ENCODE peak calls at places on chromosomes 6 and 20, in four cellular contexts. X is psoas muscle, U is K562, K is fibroblast of pulmonary artery. D is an unnamed sample.

GRCh38 chr20:53444386-53444785 is 149.3 kb downstream of the ZNF217 start:
- DNase-seq in K (no peak), X (no peak), U (no peak), D (no peak)

GRCh38 chr6:72761767-72762166 is 139.9 kb downstream of the KCNQ5 start:
- DNase-seq in U (no peak), K (no peak), X (no peak), D (no peak)

GRCh38 chr6:44076366-44077200 is 50.7 kb downstream of the MRPL14 start:
- DNase-seq in U (peak), K (peak), X (peak), D (no peak)

GRCh38 chr6:17269840-17270239 is 11.3 kb upstream of the RBM24 start:
- DNase-seq in U (no peak), X (no peak), K (peak), D (no peak)

GRCh38 chr6:116424001-116424400 is 37.2 kb upstream of the CALHM6 start:
- DNase-seq in U (no peak), X (no peak), K (peak), D (no peak)

GRCh38 chr20:32784369-32785080 is 22.3 kb downstream of the DNMT3B start:
- DNase-seq in K (no peak), X (no peak), U (no peak), D (no peak)

GRCh38 chr6:3457710-3458605 is 1.1 kb upstream of the SLC22A23 start:
- DNase-seq in K (no peak), X (no peak), U (no peak), D (no peak)

GRCh38 chr6:89433637-89434499 is 916 bp downstream of the ANKRD6 start:
- DNase-seq in K (no peak), X (peak), U (no peak), D (peak)

GRCh38 chr20:17957505-17958325 is 10.9 kb downstream of the SNX5 start:
- DNase-seq in U (no peak), K (no peak), X (no peak), D (no peak)

GRCh38 chr20:4973330-4974097 is 27.8 kb downstream of the SLC23A2 start:
- DNase-seq in K (peak), U (no peak), X (peak), D (peak)

GRCh38 chr6:139776051-139776450 is 401.6 kb upstream of the CITED2 start:
- DNase-seq in K (no peak), X (no peak), U (no peak), D (no peak)

GRCh38 chr6:153625089-153625488 is 414.0 kb upstream of the OPRM1 start:
- DNase-seq in K (peak), U (no peak), X (no peak), D (no peak)

GRCh38 chr6:1524040-1524480 is 85.7 kb upstream of the FOXC1 start:
- DNase-seq in U (peak), X (peak), K (peak), D (peak)

GRCh38 chr6:123616942-123617341 is 19.8 kb downstream of the TRDN start:
- DNase-seq in K (no peak), X (no peak), U (no peak), D (no peak)

GRCh38 chr6:161407115-161407514 is 133.3 kb upstream of the AGPAT4 start:
- DNase-seq in K (no peak), X (no peak), U (no peak), D (no peak)

GRCh38 chr20:38084425-38084951 is 50.9 kb downstream of the RPRD1B start:
- DNase-seq in U (no peak), X (no peak), K (peak), D (no peak)

GRCh38 chr6:75424610-75425548 is 68.7 kb downstream of the FILIP1 start:
- DNase-seq in X (no peak), U (no peak), K (no peak), D (no peak)

GRCh38 chr6:63897952-63898351 is 262.4 kb downstream of the PHF3 start:
- DNase-seq in U (no peak), X (no peak), K (peak), D (no peak)

GRCh38 chr20:2652724-2653510 is 485 bp downstream of the NOP56 start:
- DNase-seq in X (peak), U (peak), K (peak), D (no peak)

GRCh38 chr20:60642546-60642945 is 609.5 kb upstream of the CDH4 start:
- DNase-seq in K (no peak), U (no peak), X (no peak), D (no peak)

GRCh38 chr6:29602564-29603361 is 17.8 kb downstream of the OR2H2 start:
- DNase-seq in K (peak), X (no peak), U (peak), D (no peak)

GRCh38 chr6:6872924-6873344 is 234.8 kb upstream of the RREB1 start:
- DNase-seq in K (no peak), X (no peak), U (peak), D (no peak)

GRCh38 chr6:71499667-71500066 is 211.1 kb downstream of the OGFRL1 start:
- DNase-seq in X (no peak), K (no peak), U (no peak), D (no peak)

GRCh38 chr20:54267510-54268003 is 59.7 kb downstream of the PFDN4 start:
- DNase-seq in U (no peak), X (no peak), K (peak), D (no peak)

GRCh38 chr20:47681977-47682812 is 103.1 kb downstream of the SULF2 start:
- DNase-seq in K (peak), X (peak), U (no peak), D (no peak)

GRCh38 chr20:33875534-33876026 is 64.4 kb downstream of the CHMP4B start:
- DNase-seq in K (no peak), U (no peak), X (no peak), D (no peak)

GRCh38 chr6:37637562-37638413 is 59.9 kb downstream of the MDGA1 start:
- DNase-seq in U (peak), X (no peak), K (no peak), D (no peak)

GRCh38 chr6:109795994-109796555 is 105.0 kb downstream of the FIG4 start:
- DNase-seq in X (no peak), K (peak), U (no peak), D (no peak)

GRCh38 chr20:61189534-61189933 is 62.5 kb upstream of the CDH4 start:
- DNase-seq in K (no peak), U (no peak), X (no peak), D (no peak)

GRCh38 chr6:31308050-31308844 is 36.4 kb upstream of the HLA-C start:
- DNase-seq in U (peak), X (peak), K (no peak), D (peak)

GRCh38 chr6:63661769-63662168 is 26.2 kb downstream of the PHF3 start:
- DNase-seq in U (no peak), X (no peak), K (no peak), D (no peak)

GRCh38 chr20:64242003-64242796 is 13.3 kb upstream of the PCMTD2 start:
- DNase-seq in K (no peak), X (no peak), U (no peak), D (no peak)

GRCh38 chr20:57869291-57869950 is 159.6 kb upstream of the PMEPA1 start:
- DNase-seq in X (no peak), K (no peak), U (no peak), D (no peak)

GRCh38 chr6:7960141-7960540 is 49.6 kb upstream of the TXNDC5 start:
- DNase-seq in X (no peak), U (no peak), K (no peak), D (no peak)

GRCh38 chr6:105781905-105782304 is 304.2 kb upstream of the PRDM1 start:
- DNase-seq in K (no peak), X (no peak), U (no peak), D (no peak)

GRCh38 chr6:10662742-10663141 is 31.7 kb downstream of the C6orf52 start:
- DNase-seq in K (no peak), U (no peak), X (no peak), D (no peak)

DNA sequence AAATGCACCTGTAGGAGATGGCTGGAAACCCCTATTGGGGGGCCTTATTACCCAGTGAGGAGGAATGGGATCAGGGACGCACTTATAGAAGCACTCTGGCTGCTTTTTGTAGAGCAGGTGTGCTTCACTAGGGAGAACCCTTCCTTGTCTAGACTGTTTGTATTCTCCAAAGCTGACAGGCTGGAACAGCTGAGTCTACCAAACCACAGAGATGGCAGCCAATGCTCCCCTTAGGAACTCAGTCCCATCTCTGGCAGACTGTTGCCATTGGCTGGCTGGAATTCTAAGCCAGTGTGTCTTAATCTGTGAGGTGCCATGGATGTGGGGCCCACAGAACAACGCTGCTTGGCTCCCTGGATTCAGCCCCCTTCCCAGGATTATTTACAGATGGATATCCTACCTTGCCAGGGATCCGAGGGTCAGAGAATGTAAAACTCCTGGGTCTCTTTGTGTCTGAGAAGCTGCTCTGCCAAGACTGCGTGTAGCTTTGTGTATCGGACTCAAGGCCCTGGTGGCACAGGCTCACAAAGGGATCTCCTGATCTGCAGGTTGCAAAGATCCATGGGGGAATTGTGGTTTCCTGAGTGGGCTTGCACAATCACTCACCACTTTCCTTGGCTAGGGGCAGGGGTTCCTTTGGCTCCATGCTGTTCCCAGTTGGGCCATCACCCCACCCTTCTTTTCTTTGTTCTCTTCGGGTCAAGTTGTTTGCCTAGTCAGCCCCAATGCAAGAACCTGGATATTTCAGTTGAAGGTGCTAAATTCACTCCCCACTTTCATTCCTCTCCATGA is 26.1 kb downstream of the C6orf52 start:
- DNase-seq in K (no peak), U (no peak), X (no peak), D (no peak)
- TF ChIP-seq CTCF in K (no peak), U (no peak), X (no peak), D (no peak)

DNA sequence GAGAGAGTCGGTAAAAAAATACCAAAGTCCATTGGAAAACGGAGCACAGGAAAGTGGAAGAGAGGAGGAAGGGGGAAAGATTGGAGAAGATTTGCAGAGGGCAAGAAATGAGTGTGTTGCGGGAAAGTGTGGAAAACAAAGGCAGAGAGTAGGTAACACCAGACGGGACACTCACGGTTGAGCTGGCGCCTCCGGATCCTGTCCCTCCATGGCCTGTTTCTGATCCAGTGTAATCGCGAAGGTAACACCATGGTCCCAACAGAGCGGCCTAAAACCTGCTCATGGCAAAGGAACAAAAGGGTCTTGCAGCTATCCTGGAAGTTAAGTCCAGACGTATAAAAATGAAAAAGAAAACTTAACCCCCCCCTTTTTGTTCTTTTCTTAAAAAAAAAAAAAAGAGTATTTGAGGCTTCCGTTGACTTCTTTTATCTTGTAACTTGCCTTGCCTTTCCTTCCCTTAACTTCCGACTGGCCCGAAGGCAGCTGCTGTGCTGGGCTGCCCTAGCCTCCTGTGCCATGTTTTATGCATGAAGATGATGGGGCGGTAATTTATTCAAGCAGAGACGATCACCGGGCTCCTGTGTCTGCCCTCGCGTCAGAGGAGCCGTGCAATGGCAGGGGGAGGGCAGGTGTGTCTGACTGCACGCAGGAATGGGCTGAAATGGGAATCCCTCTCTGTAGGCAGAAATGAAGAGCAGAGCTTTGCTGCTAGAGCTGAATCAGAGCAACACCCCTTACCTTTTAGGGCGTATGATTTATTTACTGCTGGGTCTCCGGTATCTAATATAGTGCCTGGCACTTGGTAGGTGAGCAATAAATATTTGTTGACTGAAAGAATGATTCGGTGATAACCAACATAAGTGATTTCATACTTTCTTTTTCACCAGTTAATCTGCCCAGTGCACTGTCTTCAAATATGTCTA is 106.2 kb upstream of the RIPOR2 start:
- DNase-seq in X (no peak), K (no peak), U (no peak), D (peak)
- H3K4me3 ChIP-seq in X (no peak), K (no peak), U (no peak), D (peak)

GRCh38 chr20:8398289-8399051 is 266.4 kb downstream of the PLCB1 start:
- DNase-seq in U (no peak), X (no peak), K (no peak), D (no peak)
- TF ChIP-seq CTCF in U (no peak), X (no peak), K (no peak), D (no peak)

GRCh38 chr20:51594999-51595532 is 52.5 kb upstream of the NFATC2 start:
- DNase-seq in K (peak), U (peak), X (peak), D (peak)

GRCh38 chr20:51595744-51596143 is 53.2 kb upstream of the NFATC2 start:
- DNase-seq in U (no peak), X (no peak), K (no peak), D (no peak)

GRCh38 chr20:51592564-51592963 is 50.0 kb upstream of the NFATC2 start:
- DNase-seq in K (no peak), U (no peak), X (no peak), D (no peak)

GRCh38 chr20:51593584-51593983 is 51.1 kb upstream of the NFATC2 start:
- DNase-seq in X (no peak), U (no peak), K (no peak), D (no peak)

GRCh38 chr20:51594206-51594998 is 51.9 kb upstream of the NFATC2 start:
- DNase-seq in U (no peak), X (no peak), K (no peak), D (no peak)
- H3K4me3 ChIP-seq in U (no peak), X (no peak), K (no peak), D (no peak)

DNA sequence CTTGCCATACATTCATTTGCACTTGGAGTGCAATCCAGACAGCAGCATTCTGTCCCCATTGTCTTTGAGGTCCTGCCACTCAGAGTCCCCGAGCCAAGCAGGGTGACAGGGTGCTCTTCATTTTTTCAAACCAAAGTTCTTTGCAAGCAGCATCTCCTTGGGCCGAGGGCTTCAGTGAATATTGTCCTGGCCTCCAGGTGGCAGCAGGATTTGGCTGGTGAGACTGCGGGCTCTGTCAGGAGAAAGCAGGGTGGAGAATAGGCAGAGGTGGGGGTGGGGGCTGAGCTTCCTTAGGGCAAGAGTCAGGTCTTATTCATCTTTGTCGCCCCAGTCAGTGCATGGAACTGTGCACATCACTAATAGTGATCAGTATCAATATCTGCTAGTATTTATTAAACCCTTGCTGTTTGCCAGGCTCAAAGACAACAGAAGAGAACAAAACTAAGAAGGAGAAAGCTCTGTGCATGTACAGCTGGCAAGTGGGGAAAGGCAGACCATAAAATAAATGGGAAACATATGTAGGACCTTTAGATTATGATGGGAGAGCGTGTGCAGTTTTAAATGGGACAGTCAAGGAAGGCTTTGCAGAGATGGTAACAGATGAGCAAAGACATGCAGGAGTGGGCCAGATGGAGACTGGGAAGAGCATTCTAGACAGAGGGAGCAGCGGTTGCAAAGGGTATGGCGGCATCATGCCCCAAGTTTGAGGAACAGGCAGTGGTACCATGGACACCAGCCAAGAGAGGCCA is 260.2 kb downstream of the NRN1 start:
- DNase-seq in X (no peak), K (no peak), U (no peak), D (no peak)
- TF ChIP-seq CTCF in X (peak), K (no peak), U (peak), D (peak)

D was measured in GM06990.